ENCODE peak calls at places on chromosomes 7 and 10, in six cellular contexts. L, C, F, K, A and X are unnamed samples.

GRCh38 chr10:31656820-31657470 is 271.7 kb downstream of the ARHGAP12 start:
- DNase-seq in L (no peak), A (no peak), F (no peak), C (no peak), K (no peak), X (no peak)

GRCh38 chr7:83918142-83918541 is 269.2 kb upstream of the SEMA3E start:
- DNase-seq in K (no peak), F (no peak), L (no peak), C (no peak), A (no peak), X (no peak)

GRCh38 chr10:62424026-62424425 is 49.9 kb downstream of the ZNF365 start:
- DNase-seq in L (no peak), A (no peak), F (no peak), C (no peak), K (no peak), X (no peak)

GRCh38 chr10:62048473-62048872 is 147.0 kb downstream of the ARID5B start:
- DNase-seq in L (no peak), A (no peak), K (no peak), F (no peak), C (no peak), X (no peak)

GRCh38 chr7:40608321-40609075 is 473.7 kb downstream of the SUGCT start:
- DNase-seq in F (no peak), C (no peak), K (no peak), L (no peak), A (no peak), X (no peak)

GRCh38 chr10:93071177-93071472 is 2.6 kb upstream of the CYP26A1 start:
- DNase-seq in A (no peak), L (no peak), C (no peak), K (no peak), F (no peak), X (no peak)

GRCh38 chr10:95229724-95230627 is 35.9 kb downstream of the ACSM6 start:
- DNase-seq in L (peak), F (no peak), C (no peak), A (no peak), K (peak), X (peak)

GRCh38 chr10:52108236-52108635 is 205.8 kb upstream of the DKK1 start:
- DNase-seq in A (no peak), L (no peak), K (no peak), F (no peak), C (no peak), X (no peak)

GRCh38 chr10:2508971-2509605 is 558.3 kb upstream of the PFKP start:
- DNase-seq in A (no peak), L (no peak), K (no peak), C (no peak), F (no peak), X (no peak)

GRCh38 chr10:118753331-118753730 is 1.4 kb downstream of the CACUL1 start:
- DNase-seq in K (no peak), C (no peak), L (no peak), A (no peak), F (no peak), X (no peak)

GRCh38 chr7:1197997-1198632 is 34.6 kb upstream of the UNCX start:
- DNase-seq in A (no peak), C (no peak), K (no peak), F (no peak), L (peak), X (peak)

GRCh38 chr7:128137096-128137655 is 103.9 kb upstream of the LEP start:
- DNase-seq in F (no peak), L (no peak), K (no peak), A (no peak), C (no peak), X (peak)

GRCh38 chr7:34842782-34843181 is 184.8 kb downstream of the NPSR1 start:
- DNase-seq in F (no peak), L (no peak), A (no peak), K (no peak), C (no peak), X (no peak)

GRCh38 chr10:19634163-19634562 is 182.1 kb upstream of the PLXDC2 start:
- DNase-seq in L (no peak), K (no peak), F (no peak), A (no peak), C (no peak), X (no peak)

GRCh38 chr10:13734151-13734550 is 147.4 kb downstream of the PRPF18 start:
- DNase-seq in A (no peak), L (no peak), C (no peak), F (no peak), K (no peak), X (no peak)

GRCh38 chr7:7795736-7796135 is 77.3 kb upstream of the RPA3 start:
- DNase-seq in A (no peak), K (no peak), L (no peak), F (no peak), C (no peak), X (no peak)

GRCh38 chr10:114538544-114538906 is 119.5 kb downstream of the ABLIM1 start:
- DNase-seq in A (no peak), L (no peak), C (no peak), K (no peak), F (peak), X (no peak)

GRCh38 chr7:135964254-135964653 is 12.9 kb downstream of the MTPN start:
- DNase-seq in L (no peak), F (no peak), K (no peak), A (no peak), C (no peak), X (no peak)

GRCh38 chr7:99141756-99142726 is 1.9 kb downstream of the SMURF1 start:
- DNase-seq in C (peak), F (peak), A (peak), L (peak), K (peak), X (peak)

GRCh38 chr10:133034092-133034491 is 53.6 kb upstream of the ADGRA1 start:
- DNase-seq in L (no peak), K (no peak), F (no peak), A (no peak), C (no peak), X (no peak)

GRCh38 chr7:7948233-7948632 is 20.4 kb upstream of the GLCCI1 start:
- DNase-seq in K (no peak), C (no peak), L (no peak), A (no peak), F (no peak), X (no peak)

GRCh38 chr7:22700559-22701002 is 26.4 kb upstream of the IL6 start:
- DNase-seq in C (no peak), F (no peak), L (no peak), K (no peak), A (no peak), X (no peak)

GRCh38 chr10:59393349-59393748 is 31.0 kb upstream of the FAM13C start:
- DNase-seq in F (no peak), L (no peak), A (no peak), C (no peak), K (no peak), X (no peak)

GRCh38 chr10:95382174-95382573 is 91.4 kb upstream of the PDLIM1 start:
- DNase-seq in L (no peak), K (no peak), A (no peak), F (no peak), C (no peak), X (no peak)

GRCh38 chr7:75688200-75689136 is 50.3 kb downstream of the HIP1 start:
- DNase-seq in L (no peak), K (no peak), A (no peak), C (peak), F (no peak), X (no peak)

GRCh38 chr10:78025685-78026364 is 3.5 kb downstream of the POLR3A start:
- DNase-seq in F (no peak), C (no peak), A (no peak), K (no peak), L (no peak), X (no peak)

GRCh38 chr10:114294549-114294948 is 55.5 kb downstream of the VWA2 start:
- DNase-seq in L (no peak), F (no peak), K (no peak), C (no peak), A (no peak), X (no peak)

GRCh38 chr7:148982596-148983219 is 45.6 kb downstream of the PDIA4 start:
- DNase-seq in F (no peak), A (no peak), K (peak), L (no peak), C (no peak), X (no peak)

GRCh38 chr10:48899781-48900180 is 39.9 kb downstream of the LRRC18 start:
- DNase-seq in K (no peak), A (no peak), L (no peak), F (no peak), C (no peak), X (no peak)

GRCh38 chr10:120403109-120403508 is 53.9 kb upstream of the PLPP4 start:
- DNase-seq in F (no peak), L (no peak), A (no peak), K (no peak), C (no peak), X (no peak)

GRCh38 chr7:27110163-27110976 is 7.9 kb upstream of the HOXA2 start:
- DNase-seq in F (peak), L (peak), C (peak), K (no peak), A (peak), X (no peak)
- H3K4me3 ChIP-seq in F (peak), L (peak), C (no peak), K (no peak), A (peak), X (no peak)

GRCh38 chr7:66739477-66739876 is 1.1 kb upstream of the RABGEF1 start:
- DNase-seq in K (no peak), F (no peak), L (no peak), A (no peak), C (no peak), X (no peak)

GRCh38 chr7:66737667-66738066 is 2.9 kb upstream of the RABGEF1 start:
- DNase-seq in C (no peak), L (no peak), A (no peak), F (no peak), K (no peak), X (no peak)

GRCh38 chr7:66739953-66740301 is 606 bp upstream of the RABGEF1 start:
- DNase-seq in L (no peak), C (no peak), K (peak), A (no peak), F (no peak), X (no peak)

GRCh38 chr7:66740302-66740979 is at the start of gene RABGEF1:
- DNase-seq in K (peak), C (peak), F (peak), L (peak), A (peak), X (peak)

DNA sequence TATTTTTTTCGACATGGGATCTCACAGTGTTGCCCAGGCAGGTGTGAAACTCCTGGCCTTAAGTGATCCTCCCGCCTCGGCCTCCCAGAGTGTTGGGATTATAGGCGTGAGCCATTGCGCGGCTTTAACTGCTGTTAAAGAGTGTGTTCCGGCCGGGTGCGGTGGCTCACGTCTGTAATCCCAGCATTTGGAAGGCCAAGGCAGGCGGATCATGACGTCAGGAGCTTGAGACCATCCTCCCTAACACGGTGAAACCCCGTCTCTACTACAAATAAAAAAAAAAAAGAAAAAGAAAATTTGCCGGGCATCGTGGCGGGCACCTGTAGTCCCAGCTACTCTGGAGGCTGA is 1.1 kb downstream of the RABGEF1 start:
- DNase-seq in K (peak), F (no peak), A (peak), C (peak), L (no peak), X (no peak)
- H3K4me3 ChIP-seq in K (peak), F (peak), A (no peak), C (peak), L (peak), X (peak)

GRCh38 chr7:30941582-30942310 is 22.0 kb upstream of the GHRHR start:
- DNase-seq in C (no peak), K (no peak), L (no peak), F (no peak), A (no peak), X (no peak)

GRCh38 chr7:30935569-30935877 is 23.9 kb downstream of the AQP1 start:
- DNase-seq in F (no peak), C (no peak), L (no peak), A (no peak), K (no peak), X (no peak)

GRCh38 chr7:30937426-30937825 is 25.8 kb downstream of the AQP1 start:
- DNase-seq in K (no peak), L (no peak), C (no peak), F (peak), A (no peak), X (no peak)

GRCh38 chr7:30936650-30937245 is 25.1 kb downstream of the AQP1 start:
- DNase-seq in K (no peak), A (no peak), L (no peak), C (no peak), F (no peak), X (no peak)

DNA sequence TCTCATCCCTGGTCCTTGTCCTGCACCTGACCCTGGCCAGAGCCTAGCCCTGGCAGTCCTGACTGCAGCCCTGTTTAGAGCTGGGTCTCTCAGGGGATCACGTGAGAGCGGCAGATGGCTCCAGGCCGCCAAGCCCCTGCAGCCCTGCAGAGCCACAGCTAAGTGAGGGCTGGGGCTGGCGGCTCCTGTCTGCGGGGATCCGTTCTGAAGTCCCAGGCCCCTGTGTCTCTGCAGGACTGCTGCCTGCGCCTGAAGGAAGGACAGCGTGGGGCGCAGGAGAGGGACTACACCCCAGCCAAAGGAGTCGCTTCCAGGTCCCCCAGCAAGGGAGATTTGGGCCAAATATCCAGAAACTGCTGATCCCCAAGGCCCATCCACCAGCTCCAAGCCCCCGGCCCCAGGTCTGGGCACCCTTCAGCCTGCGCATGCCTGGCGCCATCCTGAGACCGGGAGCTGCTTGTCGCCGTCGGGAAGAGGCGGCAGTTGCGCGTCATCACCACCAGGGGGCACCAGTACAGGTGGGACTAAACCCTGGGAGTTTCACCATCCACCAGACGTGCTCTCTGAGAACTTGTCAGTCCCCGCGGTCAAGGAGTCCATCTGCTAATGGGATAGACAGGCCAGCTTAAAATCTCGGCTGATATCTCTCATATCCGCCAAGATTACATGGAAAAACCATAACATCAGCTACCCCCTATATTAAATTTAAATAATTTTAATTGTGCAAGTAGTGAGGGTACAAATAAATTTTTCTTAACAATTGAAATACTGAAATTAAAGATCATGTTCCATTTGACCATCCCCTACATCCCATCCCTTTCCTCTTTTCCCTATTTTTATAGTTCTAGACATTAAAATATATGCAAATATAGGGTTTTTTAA is 25.1 kb upstream of the GHRHR start:
- DNase-seq in F (peak), A (peak), K (peak), L (peak), C (peak), X (no peak)
- H3K4me3 ChIP-seq in F (no peak), A (no peak), K (no peak), L (no peak), C (no peak), X (no peak)

GRCh38 chr7:131896189-131896855 is 339.9 kb upstream of the PODXL start:
- DNase-seq in F (no peak), K (no peak), L (no peak), A (no peak), C (no peak), X (no peak)
- H3K4me3 ChIP-seq in F (no peak), K (no peak), L (no peak), A (no peak), C (no peak), X (no peak)

DNA sequence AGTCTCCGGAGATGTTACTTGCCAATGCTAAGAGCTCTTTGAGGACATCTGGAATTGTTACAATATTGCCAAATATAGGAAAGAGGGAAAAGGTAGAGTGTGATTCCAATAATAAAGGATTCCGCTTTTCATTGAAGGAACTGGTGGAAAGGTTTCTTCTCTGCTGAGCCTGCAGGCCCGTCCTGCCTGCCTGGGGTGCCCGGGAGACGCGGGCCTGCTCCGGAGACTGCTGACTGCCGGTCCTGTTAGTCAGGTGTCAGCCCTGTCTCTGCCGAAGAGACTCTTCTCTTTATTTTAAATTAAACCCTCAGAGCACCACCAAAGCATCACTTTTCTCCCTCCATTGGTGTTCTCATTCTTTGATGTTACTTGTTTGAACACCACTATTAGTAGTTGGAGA is 2.2 kb downstream of the EGFR start:
- DNase-seq in K (no peak), L (no peak), F (no peak), A (no peak), C (no peak), X (no peak)
- H3K4me3 ChIP-seq in K (peak), L (peak), F (no peak), A (no peak), C (no peak), X (no peak)

GRCh38 chr7:125122225-125122624 is 192.6 kb upstream of the POT1 start:
- DNase-seq in C (no peak), L (no peak), A (no peak), F (no peak), K (no peak), X (no peak)

GRCh38 chr7:125125315-125125714 is 195.7 kb upstream of the POT1 start:
- DNase-seq in F (no peak), A (no peak), L (no peak), K (no peak), C (no peak), X (no peak)

GRCh38 chr7:125126376-125126775 is 196.8 kb upstream of the POT1 start:
- DNase-seq in L (no peak), F (no peak), C (no peak), A (no peak), K (no peak), X (no peak)

GRCh38 chr7:125130173-125130572 is 200.5 kb upstream of the POT1 start:
- DNase-seq in K (no peak), F (no peak), A (no peak), L (no peak), C (no peak), X (no peak)

DNA sequence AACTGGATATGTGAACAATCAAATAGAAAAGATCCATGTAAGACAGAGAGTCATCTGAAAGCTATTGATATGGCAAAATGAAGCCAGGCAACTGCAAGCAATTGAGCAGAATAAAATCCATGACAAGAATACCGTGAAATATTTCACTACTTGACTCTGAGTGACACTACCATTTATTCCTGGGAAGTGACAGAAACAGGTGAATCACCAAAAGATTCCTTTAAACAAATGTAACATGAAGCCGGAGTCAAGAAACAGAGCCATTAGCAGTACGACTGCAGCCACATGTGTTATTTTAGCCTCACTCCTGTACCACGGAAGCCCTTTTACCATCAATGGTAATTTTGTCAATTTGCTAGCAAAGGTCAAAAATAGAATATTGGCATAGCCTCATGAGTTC is 197.7 kb upstream of the POT1 start:
- DNase-seq in K (no peak), A (no peak), F (no peak), L (no peak), C (no peak), X (no peak)
- H3K4me3 ChIP-seq in K (no peak), A (no peak), F (no peak), L (no peak), C (no peak), X (no peak)